ENCODE peak calls at places on chromosome 17, in seven cellular contexts. D is NCI-H1105 treated with DMSO at 0.1 percent for 48 hours, W is WTC11, Y is HS-27A, Q is AG04450, L is amniotic epithelial cell, T is endodermal cell. X is an unnamed sample.

GRCh38 chr17:7704601-7705268 is at the start of gene EFNB3:
- DNase-seq in Y (no peak), Q (no peak), L (peak; percentile 16), D (peak; percentile 83), T (peak; percentile 94), W (peak; percentile 79), X (no peak)

GRCh38 chr17:74135391-74136167 is 67.9 kb upstream of the RPL38 start:
- DNase-seq in Q (no peak), T (peak; percentile 41), W (no peak), L (no peak), D (no peak), Y (no peak), X (no peak)

GRCh38 chr17:56912105-56912999 is 1.5 kb downstream of the TRIM25 start:
- DNase-seq in W (no peak), Y (no peak), T (no peak), D (no peak), L (no peak), Q (no peak), X (no peak)

GRCh38 chr17:49564638-49565037 is 11.0 kb upstream of the NXPH3 start:
- DNase-seq in Q (no peak), Y (no peak), D (no peak), T (no peak), W (no peak), L (no peak), X (no peak)

GRCh38 chr17:79792371-79792871 is 4.5 kb downstream of the CBX8 start:
- DNase-seq in Q (no peak), T (peak; percentile 68), Y (no peak), D (no peak), W (peak; percentile 42), L (no peak), X (no peak)

GRCh38 chr17:2064980-2065785 is 10.3 kb downstream of the HIC1 start:
- DNase-seq in T (peak; percentile 97), D (no peak), L (peak; percentile 77), Y (no peak), Q (no peak), W (peak; percentile 90), X (no peak)

GRCh38 chr17:16906670-16907069 is 65.2 kb downstream of the TNFRSF13B start:
- DNase-seq in Q (no peak), T (no peak), D (no peak), Y (peak; percentile 58), L (peak; percentile 63), W (no peak), X (no peak)

GRCh38 chr17:28216528-28216927 is 102.5 kb upstream of the TMEM97 start:
- DNase-seq in T (no peak), W (no peak), D (no peak), Q (no peak), L (no peak), Y (no peak), X (no peak)

GRCh38 chr17:6670999-6671398 is 19.4 kb downstream of the C17orf100 start:
- DNase-seq in Q (no peak), Y (no peak), D (no peak), W (no peak), L (no peak), T (peak; percentile 52), X (no peak)

GRCh38 chr17:79812969-79813825 is 16.3 kb upstream of the CBX8 start:
- DNase-seq in Y (no peak), D (peak; percentile 33), Q (no peak), L (no peak), W (no peak), T (peak; percentile 80), X (no peak)

GRCh38 chr17:962166-962565 is 17.4 kb downstream of the NXN start:
- DNase-seq in Y (no peak), Q (no peak), T (peak; percentile 54), D (no peak), L (peak; percentile 34), W (no peak), X (no peak)

GRCh38 chr17:16933317-16934132 is 38.4 kb downstream of the TNFRSF13B start:
- DNase-seq in Y (no peak), W (peak; percentile 1), T (peak; percentile 47), L (no peak), D (no peak), Q (no peak), X (no peak)

GRCh38 chr17:32854177-32854576 is 22.7 kb downstream of the MYO1D start:
- DNase-seq in L (peak; percentile 3), W (no peak), Q (no peak), Y (no peak), D (no peak), T (no peak), X (peak; percentile 23)

GRCh38 chr17:38351412-38352222 is at the start of gene SOCS7:
- DNase-seq in Y (no peak), W (peak; percentile 90), T (peak; percentile 98), L (peak; percentile 87), D (peak; percentile 83), Q (peak; percentile 55), X (peak; percentile 60)

GRCh38 chr17:72684405-72685020 is 408.0 kb downstream of the SLC39A11 start:
- DNase-seq in D (no peak), Y (no peak), W (no peak), Q (no peak), L (no peak), T (no peak), X (no peak)

GRCh38 chr17:75689441-75689873 is 22.3 kb downstream of the SAP30BP start:
- DNase-seq in D (no peak), L (no peak), W (no peak), Y (no peak), Q (no peak), T (no peak), X (no peak)

GRCh38 chr17:31646642-31647041 is 212.4 kb downstream of the COPRS start:
- DNase-seq in Q (no peak), W (no peak), D (no peak), T (no peak), Y (no peak), L (no peak), X (no peak)

GRCh38 chr17:42651392-42651791 is 7.7 kb upstream of the TUBG2 start:
- DNase-seq in D (no peak), Q (no peak), T (no peak), Y (no peak), W (no peak), L (no peak), X (no peak)

GRCh38 chr17:15441315-15441714 is 26.1 kb downstream of the CDRT4 start:
- DNase-seq in Q (no peak), Y (no peak), D (no peak), T (no peak), W (no peak), L (peak; percentile 92), X (peak; percentile 72)

GRCh38 chr17:73754886-73755285 is 110.6 kb upstream of the SDK2 start:
- DNase-seq in D (no peak), W (no peak), Y (no peak), L (no peak), T (no peak), Q (no peak), X (no peak)

GRCh38 chr17:49508061-49508865 is 13.2 kb downstream of the NGFR start:
- DNase-seq in D (peak; percentile 43), T (peak; percentile 94), Y (no peak), Q (no peak), L (no peak), W (peak; percentile 78), X (no peak)